ENCODE peak calls at places on chromosomes 6 and 20, in six cellular contexts. L is adrenal gland; W is left lung; X is lower lobe of right lung; F is EL; E is stimulated activated CD4-positive, alpha-beta T cell treated with anti-CD3 and anti-CD28 coated beads, TNF-alpha, amount 100 ng/mL, for 1 hour. B is an unnamed sample.
A peak's percentile ranks its signal among the peaks of the same experiment; 100 is the strongest.

GRCh38 chr20:10927011-10927583 is 253.3 kb upstream of the JAG1 start:
- DNase-seq in X (no peak), F (no peak), L (no peak), W (no peak), E (no peak), B (no peak)

GRCh38 chr6:73666393-73666792 is 12.6 kb upstream of the SLC17A5 start:
- DNase-seq in E (no peak), F (no peak), L (no peak), W (no peak), X (no peak), B (no peak)

GRCh38 chr20:41572010-41572572 is 46.1 kb downstream of the CHD6 start:
- DNase-seq in W (no peak), F (no peak), X (no peak), L (no peak), E (no peak), B (no peak)

GRCh38 chr20:31837896-31838397 is 7.5 kb downstream of the FOXS1 start:
- DNase-seq in F (peak; percentile 88), X (no peak), L (no peak), W (no peak), E (no peak), B (no peak)

GRCh38 chr6:170091000-170091638 is 199.8 kb downstream of the DLL1 start:
- DNase-seq in F (no peak), L (no peak), W (peak; percentile 19), X (peak; percentile 32), E (no peak), B (no peak)

GRCh38 chr6:158011980-158012566 is 30.4 kb downstream of the SYNJ2 start:
- DNase-seq in W (peak; percentile 2), X (peak; percentile 10), E (no peak), F (no peak), L (no peak), B (no peak)

GRCh38 chr20:3563548-3564177 is 92.8 kb downstream of the ATRN start:
- DNase-seq in L (no peak), W (no peak), X (no peak), E (no peak), F (peak; percentile 50), B (peak; percentile 25)

GRCh38 chr6:17115251-17116089 is 13.6 kb downstream of the STMND1 start:
- DNase-seq in E (no peak), F (peak; percentile 95), W (no peak), L (peak; percentile 31), X (no peak), B (no peak)

GRCh38 chr6:44725070-44725469 is 337.6 kb downstream of the CDC5L start:
- DNase-seq in W (no peak), F (peak; percentile 63), X (no peak), E (no peak), L (no peak), B (no peak)

GRCh38 chr6:73739097-73739496 is 43.1 kb downstream of the CD109 start:
- DNase-seq in F (peak; percentile 71), E (no peak), X (no peak), W (no peak), L (no peak), B (peak; percentile 31)

GRCh38 chr6:165751486-165751885 is 88.4 kb upstream of the PDE10A start:
- DNase-seq in E (no peak), W (no peak), F (no peak), L (no peak), X (no peak), B (no peak)

GRCh38 chr20:21391495-21392298 is 5.6 kb downstream of the NKX2-4 start:
- DNase-seq in L (no peak), X (no peak), W (no peak), E (no peak), F (no peak), B (no peak)

GRCh38 chr6:42104807-42105713 is 37.4 kb downstream of the C6orf132 start:
- DNase-seq in F (no peak), E (no peak), X (no peak), W (no peak), L (no peak), B (no peak)

GRCh38 chr6:24329022-24329421 is 28.8 kb downstream of the DCDC2 start:
- DNase-seq in X (no peak), F (peak; percentile 40), W (no peak), L (no peak), E (no peak), B (no peak)

GRCh38 chr6:166852484-166852975 is 103.8 kb downstream of the RNASET2 start:
- DNase-seq in E (no peak), F (no peak), L (no peak), W (no peak), X (no peak), B (no peak)

GRCh38 chr6:25872804-25873203 is 1.2 kb downstream of the SLC17A3 start:
- DNase-seq in X (no peak), F (no peak), W (no peak), E (no peak), L (no peak), B (no peak)

GRCh38 chr6:140736227-140736626 is 1361.8 kb upstream of the CITED2 start:
- DNase-seq in L (no peak), W (no peak), F (no peak), E (no peak), X (no peak), B (peak; percentile 65)

GRCh38 chr6:158916638-158917037 is 83.4 kb downstream of the RSPH3 start:
- DNase-seq in X (no peak), F (no peak), E (no peak), W (no peak), L (no peak), B (no peak)